ENCODE peak calls at places on chromosomes 3 and 15, in eight cellular contexts. R is neuronal stem cell, G is hepatocyte, V is fibroblast of lung, J is right cardiac atrium, C is aorta, F is ovary, U is Caco-2. O is an unnamed sample.

GRCh38 chr3:170437151-170437550 is 18.5 kb downstream of the CLDN11 start:
- DNase-seq in R (no peak), G (no peak), V (no peak), J (no peak), C (no peak), F (no peak), U (no peak), O (no peak)

GRCh38 chr3:13427662-13428603 is 7.8 kb upstream of the NUP210 start:
- DNase-seq in R (no peak), G (no peak), V (no peak), J (no peak), C (no peak), F (no peak), U (no peak), O (no peak)

GRCh38 chr3:40186508-40186907 is 123.0 kb upstream of the EIF1B start:
- DNase-seq in R (no peak), G (no peak), V (no peak), J (no peak), C (no peak), F (no peak), U (no peak), O (no peak)

GRCh38 chr3:173939319-173939718 is 541.8 kb downstream of the NLGN1 start:
- DNase-seq in R (no peak), G (no peak), V (no peak), J (no peak), C (no peak), F (no peak), U (no peak), O (no peak)

GRCh38 chr3:171285287-171285686 is 174.9 kb downstream of the TNIK start:
- DNase-seq in R (no peak), G (no peak), V (peak; percentile 36), J (no peak), C (no peak), F (no peak), U (no peak), O (no peak)

GRCh38 chr3:42692667-42693529 is 7.6 kb downstream of the KLHL40 start:
- DNase-seq in R (no peak), G (no peak), V (no peak), J (no peak), C (peak; percentile 29), F (peak; percentile 5), U (no peak), O (no peak)

GRCh38 chr3:138348950-138349739 is 766 bp downstream of the MRAS start:
- DNase-seq in R (no peak), G (peak; percentile 39), V (peak; percentile 25), J (peak; percentile 73), C (no peak), F (peak; percentile 58), U (peak; percentile 41), O (no peak)

GRCh38 chr3:177475266-177475665 is 278.0 kb upstream of the TBL1XR1 start:
- DNase-seq in R (no peak), G (peak; percentile 39), V (no peak), J (no peak), C (no peak), F (no peak), U (no peak), O (no peak)

GRCh38 chr3:190345027-190345821 is 23.0 kb upstream of the CLDN1 start:
- DNase-seq in R (no peak), G (peak; percentile 49), V (peak; percentile 97), J (peak; percentile 49), C (no peak), F (peak; percentile 23), U (peak; percentile 57), O (no peak)

GRCh38 chr3:62048577-62048976 is 324.8 kb downstream of the FEZF2 start:
- DNase-seq in R (no peak), G (no peak), V (no peak), J (no peak), C (no peak), F (no peak), U (no peak), O (no peak)

GRCh38 chr15:66078196-66078928 is 175.2 kb downstream of the MEGF11 start:
- DNase-seq in R (no peak), G (no peak), V (no peak), J (peak; percentile 5), C (no peak), F (no peak), U (no peak), O (no peak)

GRCh38 chr3:180548050-180548449 is 53.9 kb upstream of the TTC14 start:
- DNase-seq in R (no peak), G (no peak), V (peak; percentile 25), J (no peak), C (no peak), F (no peak), U (no peak), O (no peak)

GRCh38 chr3:109346770-109347295 is 9.5 kb upstream of the DPPA4 start:
- DNase-seq in R (no peak), G (no peak), V (peak; percentile 74), J (no peak), C (no peak), F (no peak), U (no peak), O (no peak)

GRCh38 chr3:183817111-183817510 is 8.3 kb downstream of the MAP6D1 start:
- DNase-seq in R (no peak), G (no peak), V (no peak), J (no peak), C (no peak), F (no peak), U (no peak), O (no peak)

GRCh38 chr3:67901681-67902080 is 247.3 kb upstream of the SUCLG2 start:
- DNase-seq in R (no peak), G (peak; percentile 9), V (no peak), J (no peak), C (no peak), F (no peak), U (no peak), O (no peak)

GRCh38 chr3:136473716-136474326 is 223.7 kb downstream of the PCCB start:
- DNase-seq in R (no peak), G (no peak), V (peak; percentile 78), J (no peak), C (no peak), F (no peak), U (no peak), O (no peak)

GRCh38 chr3:13608969-13609725 is 60.2 kb downstream of the FBLN2 start:
- DNase-seq in R (no peak), G (no peak), V (no peak), J (peak; percentile 11), C (no peak), F (no peak), U (no peak), O (no peak)

GRCh38 chr15:31350771-31351170 is 24.1 kb downstream of the KLF13 start:
- DNase-seq in R (no peak), G (no peak), V (no peak), J (peak; percentile 46), C (no peak), F (no peak), U (no peak), O (no peak)

GRCh38 chr15:40873625-40874561 is at the start of gene RHOV:
- DNase-seq in R (peak; percentile 48), G (peak; percentile 88), V (peak; percentile 53), J (peak; percentile 82), C (peak; percentile 63), F (peak; percentile 46), U (peak; percentile 90), O (peak; percentile 69)

GRCh38 chr3:53254190-53254809 is 1.5 kb downstream of the TKT start:
- DNase-seq in R (no peak), G (peak; percentile 47), V (peak; percentile 21), J (no peak), C (no peak), F (peak; percentile 36), U (no peak), O (peak; percentile 28)

GRCh38 chr3:179038216-179038898 is 33.3 kb downstream of the ZMAT3 start:
- DNase-seq in R (no peak), G (no peak), V (no peak), J (no peak), C (no peak), F (no peak), U (no peak), O (no peak)
- H3K9me3 ChIP-seq in R (no peaks in the 10 kb centered on the region), G (no peaks in the 10 kb centered on the region), V (no peaks in the 10 kb centered on the region), J (no peaks in the 10 kb centered on the region), C (no peaks in the 10 kb centered on the region), F (no peaks in the 10 kb centered on the region), U (no peaks in the 10 kb centered on the region), O (no peaks in the 10 kb centered on the region)

GRCh38 chr15:100931143-100931890 is 12.2 kb downstream of the LRRK1 start:
- DNase-seq in R (no peak), G (no peak), V (no peak), J (no peak), C (no peak), F (no peak), U (no peak), O (no peak)

GRCh38 chr15:100937171-100937570 is 18.0 kb downstream of the LRRK1 start:
- DNase-seq in R (no peak), G (no peak), V (no peak), J (no peak), C (no peak), F (no peak), U (no peak), O (no peak)

GRCh38 chr15:100932676-100933348 is 13.7 kb downstream of the LRRK1 start:
- DNase-seq in R (no peak), G (no peak), V (no peak), J (no peak), C (no peak), F (no peak), U (no peak), O (no peak)

GRCh38 chr15:100934166-100934565 is 15.0 kb downstream of the LRRK1 start:
- DNase-seq in R (no peak), G (no peak), V (no peak), J (no peak), C (no peak), F (no peak), U (no peak), O (no peak)

GRCh38 chr15:100934735-100935134 is 15.6 kb downstream of the LRRK1 start:
- DNase-seq in R (no peak), G (no peak), V (no peak), J (no peak), C (no peak), F (no peak), U (no peak), O (no peak)
- H3K4me1 ChIP-seq in R (peaks cover under 1% of the 10 kb centered on the region), G (no peaks in the 10 kb centered on the region), V (no peaks in the 10 kb centered on the region), J (no peaks in the 10 kb centered on the region), C (no peaks in the 10 kb centered on the region), F (no peaks in the 10 kb centered on the region), U (peaks cover 1% of the 10 kb centered on the region), O (no peaks in the 10 kb centered on the region)

GRCh38 chr3:70543493-70543892 is 231.1 kb upstream of the MDFIC2 start:
- DNase-seq in R (no peak), G (no peak), V (no peak), J (no peak), C (no peak), F (no peak), U (no peak), O (no peak)
- H3K9me3 ChIP-seq in R (no peaks in the 10 kb centered on the region), G (no peaks in the 10 kb centered on the region), V (no peaks in the 10 kb centered on the region), J (no peaks in the 10 kb centered on the region), C (no peaks in the 10 kb centered on the region), F (no peaks in the 10 kb centered on the region), U (no peaks in the 10 kb centered on the region), O (no peaks in the 10 kb centered on the region)

GRCh38 chr3:186986811-186987210 is 56.5 kb downstream of the ST6GAL1 start:
- DNase-seq in R (no peak), G (no peak), V (no peak), J (no peak), C (no peak), F (no peak), U (no peak), O (no peak)
- H3K4me1 ChIP-seq in R (peaks cover 1% of the 10 kb centered on the region), G (no peaks in the 10 kb centered on the region), V (no peaks in the 10 kb centered on the region), J (peaks cover 15% of the 10 kb centered on the region), C (peaks cover 5% of the 10 kb centered on the region), F (no peaks in the 10 kb centered on the region), U (peaks cover 16% of the 10 kb centered on the region), O (peaks cover 26% of the 10 kb centered on the region)

GRCh38 chr3:196007744-196008143 is 74.1 kb downstream of the TFRC start:
- DNase-seq in R (no peak), G (no peak), V (no peak), J (no peak), C (no peak), F (no peak), U (no peak), O (no peak)
- H3K9me3 ChIP-seq in R (no peaks in the 10 kb centered on the region), G (no peaks in the 10 kb centered on the region), V (no peaks in the 10 kb centered on the region), J (no peaks in the 10 kb centered on the region), C (no peaks in the 10 kb centered on the region), F (no peaks in the 10 kb centered on the region), U (peaks cover 6% of the 10 kb centered on the region), O (peaks cover 6% of the 10 kb centered on the region)